ENCODE peak calls at places on chromosomes 4 and X, in ten cellular contexts. One of them, this sample, is unnamed.

GRCh38 chr4:56640907-56641493 is 40.1 kb downstream of the HOPX start:
- DNase-seq in substantia nigra: no peak
- DNase-seq in A549: no peak
- DNase-seq in hepatic stellate cell: no peak
- DNase-seq in ACHN: no peak
- DNase-seq in GM20000: no peak
- DNase-seq in SK-N-SH: no peak
- DNase-seq in WERI-Rb-1: no peak
- DNase-seq in stimulated activated CD8-positive, alpha-beta memory T cell treated with anti-CD3 and anti-CD28 coated beads, Interleukin-15, amount 100 ng/mL, for 24 hours: no peak
- DNase-seq in A172: no peak
- DNase-seq in this sample: no peak

GRCh38 chr4:48028654-48029053 is 12.1 kb downstream of the NIPAL1 start:
- DNase-seq in ACHN: no peak
- DNase-seq in substantia nigra: no peak
- DNase-seq in GM20000: no peak
- DNase-seq in A549: no peak
- DNase-seq in stimulated activated CD8-positive, alpha-beta memory T cell treated with anti-CD3 and anti-CD28 coated beads, Interleukin-15, amount 100 ng/mL, for 24 hours: no peak
- DNase-seq in WERI-Rb-1: no peak
- DNase-seq in hepatic stellate cell: no peak
- DNase-seq in SK-N-SH: no peak
- DNase-seq in A172: no peak
- DNase-seq in this sample: no peak

GRCh38 chr4:10028910-10029309 is 7.6 kb upstream of the SLC2A9 start:
- DNase-seq in A549: peak; percentile 49
- DNase-seq in ACHN: no peak
- DNase-seq in stimulated activated CD8-positive, alpha-beta memory T cell treated with anti-CD3 and anti-CD28 coated beads, Interleukin-15, amount 100 ng/mL, for 24 hours: no peak
- DNase-seq in hepatic stellate cell: no peak
- DNase-seq in SK-N-SH: no peak
- DNase-seq in WERI-Rb-1: no peak
- DNase-seq in A172: no peak
- DNase-seq in substantia nigra: no peak
- DNase-seq in GM20000: no peak
- DNase-seq in this sample: no peak

GRCh38 chr4:122898370-122899150 is 23.8 kb downstream of the NUDT6 start:
- DNase-seq in stimulated activated CD8-positive, alpha-beta memory T cell treated with anti-CD3 and anti-CD28 coated beads, Interleukin-15, amount 100 ng/mL, for 24 hours: no peak
- DNase-seq in ACHN: peak; percentile 91
- DNase-seq in hepatic stellate cell: peak; percentile 66
- DNase-seq in A172: peak; percentile 94
- DNase-seq in A549: peak; percentile 76
- DNase-seq in GM20000: no peak
- DNase-seq in WERI-Rb-1: no peak
- DNase-seq in substantia nigra: no peak
- DNase-seq in SK-N-SH: no peak
- DNase-seq in this sample: no peak

GRCh38 chrX:118973389-118974087 is 880 bp upstream of the LONRF3 start:
- DNase-seq in WERI-Rb-1: no peak
- DNase-seq in A172: no peak
- DNase-seq in stimulated activated CD8-positive, alpha-beta memory T cell treated with anti-CD3 and anti-CD28 coated beads, Interleukin-15, amount 100 ng/mL, for 24 hours: no peak
- DNase-seq in hepatic stellate cell: no peak
- DNase-seq in GM20000: no peak
- DNase-seq in substantia nigra: no peak
- DNase-seq in ACHN: no peak
- DNase-seq in A549: no peak
- DNase-seq in SK-N-SH: peak; percentile 20
- DNase-seq in this sample: no peak

GRCh38 chr4:78954048-78954666 is 14.9 kb upstream of the PAQR3 start:
- DNase-seq in substantia nigra: no peak
- DNase-seq in stimulated activated CD8-positive, alpha-beta memory T cell treated with anti-CD3 and anti-CD28 coated beads, Interleukin-15, amount 100 ng/mL, for 24 hours: no peak
- DNase-seq in ACHN: peak; percentile 18
- DNase-seq in SK-N-SH: peak; percentile 18
- DNase-seq in hepatic stellate cell: no peak
- DNase-seq in WERI-Rb-1: peak; percentile 43
- DNase-seq in A549: peak; percentile 12
- DNase-seq in GM20000: no peak
- DNase-seq in A172: no peak
- DNase-seq in this sample: peak; percentile 42

GRCh38 chrX:115324194-115324593 is 34.7 kb downstream of the LUZP4 start:
- DNase-seq in stimulated activated CD8-positive, alpha-beta memory T cell treated with anti-CD3 and anti-CD28 coated beads, Interleukin-15, amount 100 ng/mL, for 24 hours: no peak
- DNase-seq in WERI-Rb-1: no peak
- DNase-seq in hepatic stellate cell: no peak
- DNase-seq in SK-N-SH: no peak
- DNase-seq in substantia nigra: peak; percentile 8
- DNase-seq in A549: no peak
- DNase-seq in ACHN: no peak
- DNase-seq in GM20000: no peak
- DNase-seq in A172: no peak
- DNase-seq in this sample: no peak

GRCh38 chrX:15055146-15055930 is 182.1 kb downstream of the MOSPD2 start:
- DNase-seq in WERI-Rb-1: no peak
- DNase-seq in A549: no peak
- DNase-seq in substantia nigra: no peak
- DNase-seq in SK-N-SH: no peak
- DNase-seq in GM20000: no peak
- DNase-seq in ACHN: no peak
- DNase-seq in A172: peak; percentile 50
- DNase-seq in stimulated activated CD8-positive, alpha-beta memory T cell treated with anti-CD3 and anti-CD28 coated beads, Interleukin-15, amount 100 ng/mL, for 24 hours: no peak
- DNase-seq in hepatic stellate cell: no peak
- DNase-seq in this sample: no peak

GRCh38 chrX:25079020-25079419 is 63.3 kb upstream of the ARX start:
- DNase-seq in hepatic stellate cell: no peak
- DNase-seq in SK-N-SH: no peak
- DNase-seq in A549: no peak
- DNase-seq in GM20000: no peak
- DNase-seq in substantia nigra: no peak
- DNase-seq in ACHN: no peak
- DNase-seq in stimulated activated CD8-positive, alpha-beta memory T cell treated with anti-CD3 and anti-CD28 coated beads, Interleukin-15, amount 100 ng/mL, for 24 hours: no peak
- DNase-seq in WERI-Rb-1: no peak
- DNase-seq in A172: no peak
- DNase-seq in this sample: no peak

GRCh38 chrX:21373637-21374162 is 518 bp upstream of the CNKSR2 start:
- DNase-seq in GM20000: no peak
- DNase-seq in ACHN: no peak
- DNase-seq in A172: no peak
- DNase-seq in SK-N-SH: no peak
- DNase-seq in A549: peak; percentile 23
- DNase-seq in hepatic stellate cell: no peak
- DNase-seq in stimulated activated CD8-positive, alpha-beta memory T cell treated with anti-CD3 and anti-CD28 coated beads, Interleukin-15, amount 100 ng/mL, for 24 hours: peak; percentile 0
- DNase-seq in substantia nigra: peak; percentile 1
- DNase-seq in WERI-Rb-1: peak; percentile 29
- DNase-seq in this sample: no peak

GRCh38 chr4:127469575-127470289 is 163.0 kb upstream of the INTU start:
- DNase-seq in GM20000: no peak
- DNase-seq in WERI-Rb-1: no peak
- DNase-seq in substantia nigra: no peak
- DNase-seq in A549: no peak
- DNase-seq in A172: no peak
- DNase-seq in stimulated activated CD8-positive, alpha-beta memory T cell treated with anti-CD3 and anti-CD28 coated beads, Interleukin-15, amount 100 ng/mL, for 24 hours: no peak
- DNase-seq in hepatic stellate cell: no peak
- DNase-seq in ACHN: no peak
- DNase-seq in SK-N-SH: no peak
- DNase-seq in this sample: no peak

GRCh38 chr4:154497901-154498300 is 6.3 kb upstream of the DCHS2 start:
- DNase-seq in substantia nigra: no peak
- DNase-seq in hepatic stellate cell: no peak
- DNase-seq in A549: no peak
- DNase-seq in stimulated activated CD8-positive, alpha-beta memory T cell treated with anti-CD3 and anti-CD28 coated beads, Interleukin-15, amount 100 ng/mL, for 24 hours: no peak
- DNase-seq in WERI-Rb-1: no peak
- DNase-seq in A172: peak; percentile 8
- DNase-seq in GM20000: no peak
- DNase-seq in ACHN: no peak
- DNase-seq in SK-N-SH: no peak
- DNase-seq in this sample: no peak

GRCh38 chrX:70013483-70014222 is 36.1 kb downstream of the AWAT2 start:
- DNase-seq in stimulated activated CD8-positive, alpha-beta memory T cell treated with anti-CD3 and anti-CD28 coated beads, Interleukin-15, amount 100 ng/mL, for 24 hours: no peak
- DNase-seq in substantia nigra: no peak
- DNase-seq in WERI-Rb-1: peak; percentile 70
- DNase-seq in A549: no peak
- DNase-seq in A172: no peak
- DNase-seq in SK-N-SH: no peak
- DNase-seq in GM20000: no peak
- DNase-seq in hepatic stellate cell: no peak
- DNase-seq in ACHN: no peak
- DNase-seq in this sample: no peak

GRCh38 chr4:145216532-145216931 is 36.1 kb upstream of the OTUD4 start:
- DNase-seq in substantia nigra: no peak
- DNase-seq in SK-N-SH: peak; percentile 13
- DNase-seq in A549: peak; percentile 12
- DNase-seq in WERI-Rb-1: no peak
- DNase-seq in A172: no peak
- DNase-seq in stimulated activated CD8-positive, alpha-beta memory T cell treated with anti-CD3 and anti-CD28 coated beads, Interleukin-15, amount 100 ng/mL, for 24 hours: no peak
- DNase-seq in hepatic stellate cell: peak; percentile 14
- DNase-seq in ACHN: peak; percentile 23
- DNase-seq in GM20000: peak; percentile 22
- DNase-seq in this sample: no peak

GRCh38 chr4:163344147-163345050 is 707 bp downstream of the NPY5R start:
- DNase-seq in hepatic stellate cell: peak; percentile 5
- DNase-seq in GM20000: no peak
- DNase-seq in ACHN: peak; percentile 45
- DNase-seq in A172: no peak
- DNase-seq in WERI-Rb-1: peak; percentile 38
- DNase-seq in SK-N-SH: peak; percentile 47
- DNase-seq in A549: no peak
- DNase-seq in substantia nigra: no peak
- DNase-seq in stimulated activated CD8-positive, alpha-beta memory T cell treated with anti-CD3 and anti-CD28 coated beads, Interleukin-15, amount 100 ng/mL, for 24 hours: no peak
- DNase-seq in this sample: peak; percentile 27

GRCh38 chr4:30429813-30430466 is 290.2 kb upstream of the PCDH7 start:
- DNase-seq in hepatic stellate cell: no peak
- DNase-seq in WERI-Rb-1: no peak
- DNase-seq in SK-N-SH: no peak
- DNase-seq in A549: no peak
- DNase-seq in A172: peak; percentile 82
- DNase-seq in GM20000: no peak
- DNase-seq in substantia nigra: no peak
- DNase-seq in ACHN: no peak
- DNase-seq in stimulated activated CD8-positive, alpha-beta memory T cell treated with anti-CD3 and anti-CD28 coated beads, Interleukin-15, amount 100 ng/mL, for 24 hours: no peak
- DNase-seq in this sample: no peak

GRCh38 chrX:133321441-133321840 is 93.8 kb downstream of the GPC4 start:
- DNase-seq in GM20000: no peak
- DNase-seq in stimulated activated CD8-positive, alpha-beta memory T cell treated with anti-CD3 and anti-CD28 coated beads, Interleukin-15, amount 100 ng/mL, for 24 hours: no peak
- DNase-seq in WERI-Rb-1: no peak
- DNase-seq in hepatic stellate cell: no peak
- DNase-seq in A549: no peak
- DNase-seq in A172: no peak
- DNase-seq in substantia nigra: no peak
- DNase-seq in ACHN: no peak
- DNase-seq in SK-N-SH: no peak
- DNase-seq in this sample: no peak

GRCh38 chr4:85113706-85114105 is 147.2 kb upstream of the WDFY3 start:
- DNase-seq in A549: no peak
- DNase-seq in SK-N-SH: no peak
- DNase-seq in stimulated activated CD8-positive, alpha-beta memory T cell treated with anti-CD3 and anti-CD28 coated beads, Interleukin-15, amount 100 ng/mL, for 24 hours: no peak
- DNase-seq in WERI-Rb-1: no peak
- DNase-seq in GM20000: no peak
- DNase-seq in hepatic stellate cell: no peak
- DNase-seq in substantia nigra: no peak
- DNase-seq in A172: no peak
- DNase-seq in ACHN: no peak
- DNase-seq in this sample: no peak

GRCh38 chrX:79268788-79269187 is 98.3 kb downstream of the ITM2A start:
- DNase-seq in WERI-Rb-1: no peak
- DNase-seq in hepatic stellate cell: no peak
- DNase-seq in A549: no peak
- DNase-seq in SK-N-SH: no peak
- DNase-seq in GM20000: no peak
- DNase-seq in A172: no peak
- DNase-seq in stimulated activated CD8-positive, alpha-beta memory T cell treated with anti-CD3 and anti-CD28 coated beads, Interleukin-15, amount 100 ng/mL, for 24 hours: no peak
- DNase-seq in ACHN: no peak
- DNase-seq in substantia nigra: no peak
- DNase-seq in this sample: no peak

GRCh38 chr4:173135241-173135847 is 33.3 kb upstream of the GALNT7 start:
- DNase-seq in A549: peak; percentile 2
- DNase-seq in SK-N-SH: no peak
- DNase-seq in GM20000: no peak
- DNase-seq in stimulated activated CD8-positive, alpha-beta memory T cell treated with anti-CD3 and anti-CD28 coated beads, Interleukin-15, amount 100 ng/mL, for 24 hours: no peak
- DNase-seq in A172: peak; percentile 37
- DNase-seq in hepatic stellate cell: no peak
- DNase-seq in ACHN: peak; percentile 22
- DNase-seq in WERI-Rb-1: no peak
- DNase-seq in substantia nigra: no peak
- DNase-seq in this sample: no peak